ENCODE peak calls at places on chromosome 2, in seven cellular contexts. T, N, P, X, V, Q and L are unnamed samples.

GRCh38 chr2:46135936-46136335 is 161.3 kb upstream of the EPAS1 start:
- DNase-seq in T (no peak), N (peak; percentile 6), P (no peak), X (no peak), V (no peak), Q (no peak), L (no peak)

GRCh38 chr2:38945372-38945771 is 55.7 kb downstream of the ARHGEF33 start:
- DNase-seq in T (no peak), N (no peak), P (no peak), X (no peak), V (no peak), Q (no peak), L (no peak)

GRCh38 chr2:147450661-147451060 is 394.2 kb upstream of the ACVR2A start:
- DNase-seq in T (no peak), N (no peak), P (no peak), X (no peak), V (no peak), Q (no peak), L (no peak)

GRCh38 chr2:39743170-39743851 is 35.7 kb downstream of the THUMPD2 start:
- DNase-seq in T (no peak), N (peak; percentile 51), P (no peak), X (no peak), V (peak; percentile 51), Q (no peak), L (no peak)

GRCh38 chr2:233003658-233004555 is 9.1 kb downstream of the NGEF start:
- DNase-seq in T (peak; percentile 20), N (no peak), P (no peak), X (no peak), V (no peak), Q (no peak), L (no peak)

GRCh38 chr2:85168984-85169383 is 35.8 kb downstream of the TCF7L1 start:
- DNase-seq in T (no peak), N (no peak), P (no peak), X (no peak), V (no peak), Q (no peak), L (no peak)

GRCh38 chr2:218345491-218346176 is 11.0 kb upstream of the CATIP start:
- DNase-seq in T (no peak), N (no peak), P (no peak), X (no peak), V (no peak), Q (no peak), L (no peak)

GRCh38 chr2:73859721-73860586 is 31.2 kb downstream of the STAMBP start:
- DNase-seq in T (no peak), N (peak; percentile 91), P (no peak), X (no peak), V (peak; percentile 63), Q (peak; percentile 73), L (no peak)

GRCh38 chr2:7639476-7639875 is 722.3 kb downstream of the RNF144A start:
- DNase-seq in T (no peak), N (no peak), P (no peak), X (peak; percentile 69), V (no peak), Q (no peak), L (no peak)

GRCh38 chr2:213609570-213610170 is 325.4 kb downstream of the SPAG16 start:
- DNase-seq in T (no peak), N (no peak), P (no peak), X (no peak), V (no peak), Q (no peak), L (no peak)

GRCh38 chr2:241141214-241141770 is 8.0 kb downstream of the PASK start:
- DNase-seq in T (no peak), N (no peak), P (no peak), X (no peak), V (no peak), Q (no peak), L (no peak)

GRCh38 chr2:219902870-219903269 is 275.4 kb downstream of the SLC4A3 start:
- DNase-seq in T (no peak), N (no peak), P (no peak), X (no peak), V (no peak), Q (no peak), L (no peak)

GRCh38 chr2:43086451-43087221 is 139.8 kb downstream of the ZFP36L2 start:
- DNase-seq in T (no peak), N (peak; percentile 99), P (peak; percentile 84), X (no peak), V (peak; percentile 100), Q (peak; percentile 92), L (peak; percentile 66)

GRCh38 chr2:74092236-74092635 is 55.5 kb downstream of the BOLA3 start:
- DNase-seq in T (peak; percentile 12), N (no peak), P (no peak), X (no peak), V (no peak), Q (no peak), L (no peak)

GRCh38 chr2:231907765-231908164 is 18.4 kb downstream of the NPPC start:
- DNase-seq in T (no peak), N (no peak), P (no peak), X (no peak), V (no peak), Q (no peak), L (no peak)

GRCh38 chr2:67186871-67187270 is 210.3 kb upstream of the ETAA1 start:
- DNase-seq in T (no peak), N (no peak), P (no peak), X (no peak), V (no peak), Q (no peak), L (no peak)

GRCh38 chr2:71603851-71604708 is 150.7 kb downstream of the DYSF start:
- DNase-seq in T (peak; percentile 27), N (no peak), P (peak; percentile 7), X (peak; percentile 24), V (no peak), Q (no peak), L (no peak)

GRCh38 chr2:85011747-85012146 is 40.8 kb downstream of the KCMF1 start:
- DNase-seq in T (peak; percentile 56), N (no peak), P (no peak), X (no peak), V (no peak), Q (no peak), L (no peak)

GRCh38 chr2:212227755-212228154 is 310.8 kb downstream of the ERBB4 start:
- DNase-seq in T (no peak), N (peak; percentile 91), P (peak; percentile 28), X (no peak), V (peak; percentile 37), Q (peak; percentile 37), L (no peak)

GRCh38 chr2:170022692-170023091 is 155.3 kb upstream of the MYO3B start:
- DNase-seq in T (no peak), N (peak; percentile 82), P (no peak), X (no peak), V (no peak), Q (peak; percentile 15), L (no peak)

GRCh38 chr2:15313657-15314056 is 247.5 kb downstream of the NBAS start:
- DNase-seq in T (no peak), N (peak; percentile 39), P (no peak), X (no peak), V (no peak), Q (no peak), L (no peak)

DNA sequence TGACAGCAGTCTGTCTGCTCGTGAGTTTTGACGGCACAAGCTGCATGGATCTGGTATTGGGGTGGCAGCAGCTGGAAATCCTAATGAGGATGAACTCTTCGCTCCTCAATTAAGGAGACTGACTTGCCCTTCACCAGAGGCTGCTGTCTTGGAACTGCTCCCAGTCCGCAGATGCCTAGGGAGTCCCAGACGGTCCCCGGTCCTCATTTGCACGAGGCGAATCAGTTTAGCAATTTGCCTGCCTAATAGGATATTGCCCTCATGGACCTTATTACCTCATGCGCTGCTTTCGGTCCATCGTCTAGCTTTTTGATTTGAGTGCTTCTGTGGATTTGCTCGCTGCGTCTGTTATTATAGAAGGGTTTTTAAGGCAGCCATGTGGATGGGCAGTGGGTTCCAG is 40.6 kb downstream of the ASAP2 start:
- DNase-seq in T (no peak), N (no peak), P (no peak), X (no peak), V (no peak), Q (no peak), L (no peak)
- H3K4me1 ChIP-seq in T (peaks cover 2% of the 10 kb centered on the region), N (peaks cover 50% of the 10 kb centered on the region), P (peaks cover 28% of the 10 kb centered on the region), X (peaks cover 20% of the 10 kb centered on the region), V (peaks cover 82% of the 10 kb centered on the region), Q (peaks cover 79% of the 10 kb centered on the region), L (peaks cover 80% of the 10 kb centered on the region)

GRCh38 chr2:119766944-119767343 is 7.2 kb downstream of the PTPN4 start:
- DNase-seq in T (no peak), N (no peak), P (peak; percentile 32), X (no peak), V (peak; percentile 25), Q (no peak), L (no peak)

GRCh38 chr2:119765404-119766002 is 5.8 kb downstream of the PTPN4 start:
- DNase-seq in T (no peak), N (no peak), P (no peak), X (no peak), V (peak; percentile 34), Q (no peak), L (no peak)

GRCh38 chr2:119768731-119769130 is 9.0 kb downstream of the PTPN4 start:
- DNase-seq in T (no peak), N (no peak), P (no peak), X (no peak), V (no peak), Q (no peak), L (no peak)

GRCh38 chr2:119760876-119761275 is 1.2 kb downstream of the PTPN4 start:
- DNase-seq in T (no peak), N (peak; percentile 64), P (no peak), X (no peak), V (peak; percentile 57), Q (no peak), L (no peak)

DNA sequence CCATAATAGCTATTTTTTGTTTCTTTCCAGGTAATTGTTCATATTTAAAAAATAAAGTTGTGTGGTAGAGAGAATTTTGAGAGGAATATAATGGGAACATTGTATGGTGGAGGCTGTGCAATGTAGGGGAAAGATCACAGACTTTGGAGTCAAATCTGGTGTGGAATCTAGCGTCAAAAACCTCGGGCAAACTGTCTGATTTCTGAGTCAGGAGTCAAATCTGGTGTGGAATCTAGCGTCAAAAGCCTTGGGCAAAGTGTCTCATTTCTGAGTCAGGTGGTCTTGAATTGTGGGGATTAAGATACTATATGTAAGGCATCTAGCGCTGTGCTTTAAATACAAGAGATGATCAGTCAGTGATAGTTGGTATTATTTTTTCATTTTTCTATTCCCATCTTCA is 5.1 kb downstream of the PTPN4 start:
- DNase-seq in T (no peak), N (no peak), P (no peak), X (no peak), V (peak; percentile 33), Q (no peak), L (no peak)
- H3K4me1 ChIP-seq in T (peaks cover 7% of the 10 kb centered on the region), N (peaks cover 18% of the 10 kb centered on the region), P (peaks cover 12% of the 10 kb centered on the region), X (peaks cover 9% of the 10 kb centered on the region), V (peaks cover 43% of the 10 kb centered on the region), Q (peaks cover 34% of the 10 kb centered on the region), L (no peaks in the 10 kb centered on the region)

DNA sequence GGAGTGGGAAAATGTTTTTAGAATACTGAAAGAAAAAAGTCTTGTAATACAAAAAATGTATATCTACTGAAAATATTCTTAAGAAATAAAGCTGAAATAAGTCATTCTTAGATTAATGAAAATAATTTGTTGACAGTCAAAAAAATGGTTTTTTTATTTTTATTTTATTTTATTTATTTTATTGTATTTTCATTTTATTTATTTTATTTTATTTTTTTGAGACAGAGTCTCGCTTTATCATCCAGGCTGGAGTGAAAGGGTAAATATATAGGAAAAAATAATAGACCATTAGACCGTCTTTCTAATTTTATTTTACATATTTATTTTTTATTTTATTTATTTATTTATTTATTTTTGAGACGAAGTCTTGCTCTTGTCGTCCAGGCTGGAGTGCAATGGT is 1583.6 kb upstream of the TMEFF2 start:
- DNase-seq in T (no peak), N (no peak), P (no peak), X (no peak), V (no peak), Q (no peak), L (no peak)
- H3K4me1 ChIP-seq in T (no peaks in the 10 kb centered on the region), N (no peaks in the 10 kb centered on the region), P (no peaks in the 10 kb centered on the region), X (no peaks in the 10 kb centered on the region), V (no peaks in the 10 kb centered on the region), Q (no peaks in the 10 kb centered on the region), L (no peaks in the 10 kb centered on the region)

GRCh38 chr2:12097860-12098259 is 351.4 kb downstream of the LPIN1 start:
- DNase-seq in T (no peak), N (no peak), P (no peak), X (no peak), V (no peak), Q (no peak), L (no peak)
- H3K4me1 ChIP-seq in T (peaks cover 17% of the 10 kb centered on the region), N (no peaks in the 10 kb centered on the region), P (no peaks in the 10 kb centered on the region), X (no peaks in the 10 kb centered on the region), V (peaks cover 15% of the 10 kb centered on the region), Q (no peaks in the 10 kb centered on the region), L (no peaks in the 10 kb centered on the region)